ENCODE peak calls at places on chromosomes 13 and 19, in ten cellular contexts. N is right atrium auricular region, W is thoracic aorta, R is heart right ventricle, Z is IMR-90, O is tibial artery, H is lung, J is uterus, T is stomach, G is heart left ventricle. S is an unnamed sample. For H3K9me3, the result is how much of the 10 kb centered on the place peaks cover.

GRCh38 chr19:10768936-10769335 is 51.1 kb downstream of the DNM2 start:
- DNase-seq in N (no peak), W (no peak), R (no peak), Z (no peak), O (no peak), H (no peak), J (no peak), T (no peak), G (no peak), S (no peak)

GRCh38 chr19:33728141-33728540 is 68.5 kb upstream of the KCTD15 start:
- DNase-seq in N (no peak), W (no peak), R (no peak), Z (no peak), O (no peak), H (no peak), J (no peak), T (no peak), G (no peak), S (no peak)

GRCh38 chr13:36297600-36298338 is at the start of gene CCDC169:
- DNase-seq in N (peak), W (peak), R (peak), Z (peak), O (peak), H (peak), J (peak), T (peak), G (peak), S (peak)

GRCh38 chr13:114145256-114145655 is 12.8 kb upstream of the RASA3 start:
- DNase-seq in N (no peak), W (no peak), R (no peak), Z (no peak), O (no peak), H (no peak), J (no peak), T (no peak), G (no peak), S (no peak)

GRCh38 chr13:36431204-36432105 is 840 bp upstream of the CCNA1 start:
- DNase-seq in N (no peak), W (no peak), R (peak), Z (no peak), O (no peak), H (no peak), J (peak), T (no peak), G (no peak), S (peak)

GRCh38 chr13:65460136-65460535 is 1770.0 kb downstream of the PCDH9 start:
- DNase-seq in N (no peak), W (no peak), R (no peak), Z (peak), O (no peak), H (no peak), J (no peak), T (no peak), G (no peak), S (no peak)

GRCh38 chr13:65275838-65276630 is 1954.1 kb downstream of the PCDH9 start:
- DNase-seq in N (no peak), W (no peak), R (no peak), Z (no peak), O (no peak), H (no peak), J (no peak), T (no peak), G (no peak), S (no peak)

GRCh38 chr13:35714096-35714495 is 237.6 kb upstream of the MAB21L1 start:
- DNase-seq in N (no peak), W (no peak), R (no peak), Z (no peak), O (no peak), H (no peak), J (no peak), T (no peak), G (no peak), S (no peak)

GRCh38 chr19:39248806-39249205 is at the start of gene IFNL4:
- DNase-seq in N (no peak), W (no peak), R (no peak), Z (no peak), O (no peak), H (no peak), J (no peak), T (no peak), G (no peak), S (no peak)

GRCh38 chr19:30209617-30210600 is 162.3 kb upstream of the ZNF536 start:
- DNase-seq in N (peak), W (no peak), R (no peak), Z (no peak), O (no peak), H (no peak), J (no peak), T (no peak), G (no peak), S (no peak)

GRCh38 chr13:33296793-33297425 is 11.4 kb upstream of the STARD13 start:
- DNase-seq in N (no peak), W (no peak), R (no peak), Z (no peak), O (no peak), H (no peak), J (no peak), T (no peak), G (no peak), S (no peak)

GRCh38 chr13:106176103-106176502 is 359.4 kb downstream of the EFNB2 start:
- DNase-seq in N (no peak), W (no peak), R (no peak), Z (peak), O (no peak), H (no peak), J (no peak), T (no peak), G (no peak), S (no peak)

GRCh38 chr13:95605426-95606125 is 38.9 kb downstream of the DZIP1 start:
- DNase-seq in N (no peak), W (no peak), R (no peak), Z (no peak), O (no peak), H (no peak), J (no peak), T (no peak), G (no peak), S (peak)

GRCh38 chr13:23579886-23580706 is 9.9 kb downstream of the TNFRSF19 start:
- DNase-seq in N (no peak), W (no peak), R (no peak), Z (peak), O (no peak), H (no peak), J (no peak), T (no peak), G (no peak), S (no peak)

GRCh38 chr13:94660695-94661324 is 51.5 kb downstream of the SOX21 start:
- DNase-seq in N (no peak), W (no peak), R (no peak), Z (peak), O (no peak), H (no peak), J (no peak), T (no peak), G (no peak), S (no peak)

GRCh38 chr19:2495130-2495641 is 19.3 kb downstream of the GADD45B start:
- DNase-seq in N (peak), W (peak), R (peak), Z (peak), O (peak), H (peak), J (peak), T (peak), G (peak), S (peak)

GRCh38 chr19:34482380-34483250 is 1.1 kb downstream of the WTIP start:
- DNase-seq in N (no peak), W (no peak), R (peak), Z (peak), O (no peak), H (no peak), J (no peak), T (no peak), G (no peak), S (peak)

GRCh38 chr13:114043421-114044053 is 69.7 kb upstream of the C13orf46 start:
- DNase-seq in N (peak), W (no peak), R (no peak), Z (peak), O (peak), H (no peak), J (peak), T (peak), G (peak), S (no peak)

GRCh38 chr13:87311165-87311564 is 360.0 kb upstream of the SLITRK5 start:
- DNase-seq in N (no peak), W (no peak), R (no peak), Z (no peak), O (no peak), H (no peak), J (no peak), T (no peak), G (no peak), S (no peak)

GRCh38 chr19:33551676-33552075 is 30.1 kb upstream of the PEPD start:
- DNase-seq in N (no peak), W (no peak), R (no peak), Z (no peak), O (no peak), H (no peak), J (no peak), T (no peak), G (no peak), S (no peak)

GRCh38 chr13:80251403-80251802 is 89.5 kb downstream of the SPRY2 start:
- DNase-seq in N (no peak), W (no peak), R (no peak), Z (peak), O (no peak), H (no peak), J (no peak), T (no peak), G (no peak), S (peak)

GRCh38 chr19:16070366-16070990 is 5.8 kb upstream of the TPM4 start:
- DNase-seq in N (peak), W (peak), R (peak), Z (no peak), O (peak), H (peak), J (no peak), T (peak), G (peak), S (peak)

GRCh38 chr19:4044927-4045557 is 21.7 kb downstream of the ZBTB7A start:
- DNase-seq in N (no peak), W (no peak), R (no peak), Z (no peak), O (no peak), H (no peak), J (no peak), T (no peak), G (no peak), S (no peak)

GRCh38 chr19:44807652-44808462 is 1.0 kb upstream of the BCAM start:
- DNase-seq in N (no peak), W (no peak), R (peak), Z (peak), O (no peak), H (peak), J (no peak), T (peak), G (peak), S (peak)

GRCh38 chr19:34241513-34242337 is 12.6 kb upstream of the GARRE1 start:
- DNase-seq in N (no peak), W (no peak), R (no peak), Z (no peak), O (no peak), H (peak), J (no peak), T (peak), G (no peak), S (peak)

GRCh38 chr19:45076029-45076850 is at the start of gene ZNF296:
- DNase-seq in N (peak), W (no peak), R (peak), Z (no peak), O (peak), H (peak), J (peak), T (peak), G (peak), S (peak)

GRCh38 chr13:65336916-65337315 is 1893.2 kb downstream of the PCDH9 start:
- DNase-seq in N (no peak), W (no peak), R (no peak), Z (peak), O (no peak), H (no peak), J (no peak), T (no peak), G (no peak), S (no peak)

GRCh38 chr13:74575729-74576125 is 441.5 kb upstream of the KLF12 start:
- DNase-seq in N (peak), W (peak), R (peak), Z (peak), O (peak), H (peak), J (peak), T (peak), G (peak), S (peak)

GRCh38 chr13:110006304-110006703 is 219.9 kb upstream of the IRS2 start:
- DNase-seq in N (no peak), W (no peak), R (no peak), Z (peak), O (no peak), H (no peak), J (peak), T (no peak), G (no peak), S (no peak)

GRCh38 chr13:33994198-33994597 is 176.2 kb downstream of the RFC3 start:
- DNase-seq in N (no peak), W (no peak), R (no peak), Z (no peak), O (no peak), H (no peak), J (no peak), T (no peak), G (no peak), S (no peak)

GRCh38 chr19:17107546-17108452 is 32.2 kb downstream of the MYO9B start:
- DNase-seq in N (peak), W (peak), R (peak), Z (peak), O (peak), H (peak), J (peak), T (peak), G (peak), S (peak)

GRCh38 chr13:97895383-97895782 is 58.1 kb upstream of the IPO5 start:
- DNase-seq in N (no peak), W (no peak), R (no peak), Z (no peak), O (no peak), H (no peak), J (no peak), T (no peak), G (no peak), S (no peak)

GRCh38 chr19:54138777-54139256 is 1.3 kb downstream of the CNOT3 start:
- DNase-seq in N (no peak), W (no peak), R (no peak), Z (no peak), O (no peak), H (no peak), J (no peak), T (no peak), G (no peak), S (no peak)

GRCh38 chr19:34310494-34310981 is 54.5 kb upstream of the GPI start:
- DNase-seq in N (no peak), W (no peak), R (no peak), Z (no peak), O (no peak), H (no peak), J (no peak), T (no peak), G (no peak), S (peak)

GRCh38 chr19:53161123-53161522 is 2.3 kb upstream of the ZNF347 start:
- DNase-seq in N (no peak), W (no peak), R (no peak), Z (no peak), O (no peak), H (no peak), J (no peak), T (no peak), G (no peak), S (no peak)

GRCh38 chr19:40632311-40633036 is 31.3 kb downstream of the LTBP4 start:
- DNase-seq in N (no peak), W (no peak), R (no peak), Z (no peak), O (no peak), H (no peak), J (no peak), T (no peak), G (no peak), S (no peak)

GRCh38 chr13:95462801-95463200 is 89.7 kb upstream of the CLDN10 start:
- DNase-seq in N (no peak), W (no peak), R (no peak), Z (no peak), O (no peak), H (no peak), J (no peak), T (no peak), G (no peak), S (no peak)

GRCh38 chr13:112616586-112617381 is 28.8 kb upstream of the TUBGCP3 start:
- DNase-seq in N (peak), W (no peak), R (no peak), Z (peak), O (no peak), H (no peak), J (no peak), T (no peak), G (no peak), S (no peak)

GRCh38 chr13:28340272-28340793 is 154.6 kb downstream of the FLT1 start:
- DNase-seq in N (no peak), W (no peak), R (no peak), Z (peak), O (no peak), H (no peak), J (no peak), T (no peak), G (no peak), S (no peak)

GRCh38 chr19:42325896-42326771 is 699 bp downstream of the MEGF8 start:
- DNase-seq in N (peak), W (no peak), R (no peak), Z (no peak), O (no peak), H (no peak), J (no peak), T (peak), G (no peak), S (peak)

GRCh38 chr19:42323473-42323851 is 2.0 kb upstream of the MEGF8 start:
- DNase-seq in N (no peak), W (no peak), R (no peak), Z (no peak), O (no peak), H (no peak), J (no peak), T (no peak), G (no peak), S (no peak)

GRCh38 chr19:42325308-42325895 is at the start of gene MEGF8:
- DNase-seq in N (peak), W (peak), R (peak), Z (peak), O (peak), H (peak), J (peak), T (peak), G (peak), S (peak)

GRCh38 chr19:42323852-42324654 is 1.4 kb upstream of the MEGF8 start:
- DNase-seq in N (no peak), W (no peak), R (no peak), Z (no peak), O (no peak), H (no peak), J (no peak), T (no peak), G (no peak), S (peak)

DNA sequence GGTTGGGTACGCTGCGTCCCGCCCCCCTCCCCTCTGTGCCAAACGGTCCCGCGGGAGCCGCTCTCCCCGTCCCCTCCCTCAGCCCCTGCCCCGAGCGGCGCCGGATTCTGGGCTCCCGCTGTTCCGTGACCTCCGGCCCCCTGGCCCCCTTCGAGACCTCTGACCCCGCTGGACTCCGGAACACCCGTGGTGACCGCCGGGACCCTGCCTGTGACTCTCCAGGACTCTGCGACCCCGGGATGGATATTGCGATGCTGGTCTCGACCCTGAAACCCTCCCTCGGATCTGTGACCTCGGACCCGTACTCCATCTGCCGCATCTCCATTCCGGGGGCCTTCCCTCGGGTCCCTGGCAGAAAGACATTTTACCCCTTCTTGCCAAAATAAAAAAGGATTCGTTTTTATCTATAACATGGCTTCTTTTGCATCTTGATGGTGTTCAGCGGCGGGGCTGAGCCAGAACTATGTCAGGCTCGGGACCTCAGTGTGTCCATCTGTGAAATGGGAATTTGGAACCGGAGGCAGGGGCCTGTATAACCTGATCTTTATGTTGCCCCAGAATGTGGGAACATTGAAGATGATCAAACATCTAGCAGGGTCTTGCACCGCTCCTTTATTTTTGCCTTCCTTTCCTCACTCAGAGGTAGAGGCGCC is 654 bp upstream of the MEGF8 start:
- DNase-seq in N (no peak), W (no peak), R (no peak), Z (no peak), O (no peak), H (no peak), J (peak), T (no peak), G (no peak), S (no peak)
- H3K27ac ChIP-seq in N (no peak), W (no peak), R (no peak), Z (no peak), O (no peak), H (no peak), J (no peak), T (peak), G (no peak), S (no peak)

DNA sequence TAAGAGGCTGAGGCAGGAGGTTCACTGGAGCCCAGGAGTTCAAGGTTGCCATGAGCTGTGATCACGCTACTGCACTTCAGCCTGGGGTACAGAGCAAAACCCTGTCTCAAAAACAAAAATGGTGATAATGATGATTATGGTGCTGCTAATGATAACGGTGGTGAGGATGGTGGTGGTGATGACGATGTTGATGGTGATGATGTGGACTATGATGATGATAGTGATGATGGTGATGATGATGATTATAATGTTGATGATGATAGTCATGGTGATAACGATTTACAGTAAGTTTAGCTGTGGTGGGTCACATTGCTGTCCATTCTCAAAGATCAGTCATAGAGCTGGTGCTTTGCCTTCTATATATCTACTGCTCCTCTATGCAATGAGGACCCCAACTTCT is 1340.6 kb downstream of the UQCRFS1 start:
- DNase-seq in N (no peak), W (no peak), R (no peak), Z (no peak), O (no peak), H (no peak), J (no peak), T (no peak), G (no peak), S (no peak)
- H3K9me3 ChIP-seq in N (under half), W (under half), R (under half), Z (under half), O (under half), H (under half), J (under half), T (under half), G (under half), S (under half)

GRCh38 chr13:73223372-73223781 is 164.6 kb downstream of the KLF5 start:
- DNase-seq in N (no peak), W (no peak), R (no peak), Z (no peak), O (no peak), H (no peak), J (no peak), T (no peak), G (no peak), S (no peak)

GRCh38 chr13:73222627-73223026 is 163.8 kb downstream of the KLF5 start:
- DNase-seq in N (no peak), W (no peak), R (no peak), Z (no peak), O (no peak), H (no peak), J (no peak), T (no peak), G (no peak), S (no peak)

GRCh38 chr13:73228546-73228945 is 169.7 kb downstream of the KLF5 start:
- DNase-seq in N (no peak), W (no peak), R (no peak), Z (peak), O (no peak), H (no peak), J (no peak), T (no peak), G (no peak), S (no peak)

GRCh38 chr13:73224708-73225107 is 165.9 kb downstream of the KLF5 start:
- DNase-seq in N (no peak), W (no peak), R (no peak), Z (peak), O (no peak), H (no peak), J (no peak), T (no peak), G (no peak), S (no peak)

DNA sequence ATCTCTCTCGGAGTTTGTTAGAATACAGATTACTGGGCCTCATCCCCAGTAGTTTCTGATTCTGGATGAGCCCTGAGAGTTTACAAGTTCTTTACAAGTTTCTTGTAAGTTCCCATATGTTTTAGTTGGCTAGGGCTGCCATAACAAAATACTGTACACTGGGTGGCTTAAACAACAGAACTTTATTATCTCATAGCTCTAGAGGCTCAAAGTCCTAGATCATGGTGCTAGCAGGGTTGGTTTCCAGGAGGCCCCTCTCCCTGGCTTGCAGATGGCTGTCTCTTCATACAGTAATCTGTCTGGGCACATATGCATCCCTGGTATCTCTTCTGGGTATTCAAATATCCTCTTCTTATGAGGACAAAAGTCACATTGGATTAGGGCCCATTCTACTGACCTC is 167.2 kb downstream of the KLF5 start:
- DNase-seq in N (no peak), W (no peak), R (no peak), Z (no peak), O (no peak), H (no peak), J (no peak), T (no peak), G (no peak), S (no peak)
- H3K27ac ChIP-seq in N (no peak), W (no peak), R (no peak), Z (no peak), O (no peak), H (no peak), J (no peak), T (no peak), G (no peak), S (no peak)

GRCh38 chr19:36460046-36460445 is 29.3 kb downstream of the ZNF566 start:
- DNase-seq in N (no peak), W (no peak), R (no peak), Z (peak), O (no peak), H (no peak), J (no peak), T (no peak), G (no peak), S (no peak)

GRCh38 chr19:36456831-36457230 is 32.5 kb downstream of the ZNF566 start:
- DNase-seq in N (no peak), W (no peak), R (no peak), Z (no peak), O (no peak), H (no peak), J (no peak), T (no peak), G (no peak), S (no peak)
- H3K9me3 ChIP-seq in N (under half), W (half or more), R (under half), Z (under half), O (under half), H (under half), J (under half), T (half or more), G (under half), S (under half)